ENCODE peak calls at places on chromosome 21, in five cellular contexts. S, C, H, T and G are unnamed samples.

GRCh38 chr21:26782754-26783153 is 62.5 kb downstream of the ADAMTS1 start:
- DNase-seq in S (no peak), C (no peak), H (no peak), T (no peak), G (no peak)

GRCh38 chr21:46392921-46393320 is 65.8 kb upstream of the DIP2A start:
- DNase-seq in S (no peak), C (peak), H (no peak), T (no peak), G (peak)

GRCh38 chr21:18772404-18772803 is 368.8 kb upstream of the TMPRSS15 start:
- DNase-seq in S (no peak), C (no peak), H (no peak), T (no peak), G (no peak)

GRCh38 chr21:15332572-15332971 is 267.8 kb upstream of the NRIP1 start:
- DNase-seq in S (no peak), C (no peak), H (no peak), T (no peak), G (no peak)

GRCh38 chr21:21973806-21974205 is 975.6 kb downstream of the NCAM2 start:
- DNase-seq in S (no peak), C (no peak), H (no peak), T (no peak), G (no peak)

GRCh38 chr21:44611551-44611950 is 328 bp upstream of the KRTAP10-8 start:
- DNase-seq in S (no peak), C (no peak), H (no peak), T (no peak), G (no peak)

GRCh38 chr21:45262616-45263015 is 25.1 kb downstream of the POFUT2 start:
- DNase-seq in S (peak), C (no peak), H (peak), T (no peak), G (no peak)

GRCh38 chr21:38359090-38359489 is 102.3 kb downstream of the KCNJ15 start:
- DNase-seq in S (no peak), C (no peak), H (no peak), T (no peak), G (no peak)

GRCh38 chr21:38861006-38861405 is 55.3 kb downstream of the ETS2 start:
- DNase-seq in S (peak), C (no peak), H (no peak), T (no peak), G (no peak)

GRCh38 chr21:45404726-45405270 is at the start of gene COL18A1:
- DNase-seq in S (peak), C (peak), H (peak), T (no peak), G (peak)

DNA sequence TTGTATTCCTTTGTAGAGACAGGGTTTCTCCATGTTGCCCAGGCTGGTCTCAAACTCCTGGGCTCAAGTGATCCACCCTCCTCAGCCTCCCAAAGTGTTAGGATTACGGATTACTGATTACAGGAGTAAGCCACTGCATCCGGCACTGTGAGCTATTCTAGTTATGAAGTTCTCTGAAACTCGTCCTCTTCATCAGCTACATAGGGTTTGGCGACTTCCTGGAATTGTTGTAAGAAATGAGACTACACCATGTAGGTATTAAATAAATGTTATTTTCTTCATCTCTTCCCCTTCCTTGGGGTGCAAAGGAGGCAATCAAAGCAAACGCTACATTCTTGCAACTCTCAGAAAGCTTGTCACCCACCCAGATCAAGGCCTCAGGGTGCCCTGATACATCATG is 131.2 kb upstream of the TIAM1 start:
- DNase-seq in S (no peak), C (no peak), H (no peak), T (no peak), G (no peak)
- TF ChIP-seq POLR2A in S (no peak), C (no peak), H (no peak), T (no peak), G (no peak)

GRCh38 chr21:36932417-36932816 is 34.1 kb downstream of the HLCS start:
- DNase-seq in S (no peak), C (no peak), H (no peak), T (no peak), G (no peak)

GRCh38 chr21:36927718-36928117 is 38.8 kb downstream of the HLCS start:
- DNase-seq in S (peak), C (peak), H (peak), T (peak), G (peak)

GRCh38 chr21:36928960-36929359 is 37.5 kb downstream of the HLCS start:
- DNase-seq in S (no peak), C (no peak), H (no peak), T (no peak), G (no peak)

GRCh38 chr21:36926989-36927695 is 39.3 kb downstream of the HLCS start:
- DNase-seq in S (no peak), C (no peak), H (no peak), T (no peak), G (no peak)

DNA sequence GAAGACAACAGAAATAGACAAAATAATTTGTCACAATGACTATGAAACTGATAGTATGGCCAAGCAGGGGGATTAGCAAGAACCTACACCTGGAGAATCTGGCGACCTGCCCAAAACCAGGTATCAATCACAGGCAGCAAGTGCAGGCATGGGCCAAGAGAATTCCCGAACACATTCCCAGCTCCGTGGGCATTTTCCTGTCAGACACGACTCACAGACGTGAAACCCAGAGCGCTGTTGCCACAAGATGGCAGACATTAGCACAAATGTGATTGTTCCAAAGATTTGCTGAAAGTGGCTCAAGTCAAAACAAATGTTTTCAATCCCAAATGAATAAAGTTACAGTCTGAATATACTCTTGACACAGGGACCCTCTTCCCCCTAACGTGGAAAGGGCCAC is 36.8 kb downstream of the HLCS start:
- DNase-seq in S (peak), C (peak), H (no peak), T (no peak), G (no peak)
- H3K27ac ChIP-seq in S (no peak), C (no peak), H (no peak), T (no peak), G (no peak)

DNA sequence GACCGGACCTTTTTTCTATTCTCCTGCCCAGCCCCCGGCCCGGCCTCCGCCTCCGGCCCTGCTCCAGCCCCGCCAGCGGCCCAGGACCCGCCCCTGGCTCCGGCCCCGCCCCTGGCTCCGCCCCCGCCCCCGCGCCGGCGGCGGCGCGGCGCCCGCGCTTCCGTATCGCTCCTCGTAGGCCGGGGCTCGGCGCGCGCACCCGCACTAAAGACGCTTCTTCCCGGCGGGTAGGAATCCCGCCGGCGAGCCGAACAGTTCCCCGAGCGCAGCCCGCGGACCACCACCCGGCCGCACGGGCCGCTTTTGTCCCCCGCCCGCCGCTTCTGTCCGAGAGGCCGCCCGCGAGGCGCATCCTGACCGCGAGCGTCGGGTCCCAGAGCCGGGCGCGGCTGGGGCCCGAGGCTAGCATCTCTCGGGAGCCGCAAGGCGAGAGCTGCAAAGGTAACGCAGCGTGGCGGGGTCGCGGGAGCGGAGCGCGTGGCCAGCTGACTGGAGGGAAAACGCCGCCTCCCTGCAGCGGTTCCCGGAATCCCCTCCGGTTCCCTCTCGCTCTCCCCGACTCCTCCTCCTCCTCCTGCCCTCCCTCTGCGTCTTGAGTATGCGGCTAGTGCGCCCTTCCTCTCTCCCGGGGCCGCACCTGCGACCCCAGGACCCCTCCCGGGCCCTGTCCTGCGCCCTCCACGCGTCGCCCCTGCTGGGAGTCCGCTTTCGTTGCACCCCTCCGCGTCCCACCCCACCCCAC is at the start of gene IFNAR2:
- DNase-seq in S (peak), C (peak), H (peak), T (peak), G (peak)
- TF ChIP-seq POLR2A in S (peak), C (peak), H (peak), T (peak), G (peak)

GRCh38 chr21:36807421-36808004 is 108.6 kb downstream of the SIM2 start:
- DNase-seq in S (no peak), C (no peak), H (no peak), T (no peak), G (no peak)
- H3K27ac ChIP-seq in S (no peak), C (no peak), H (no peak), T (no peak), G (no peak)

GRCh38 chr21:34526618-34527290 is 14.7 kb upstream of the KCNE1 start:
- DNase-seq in S (peak), C (peak), H (peak), T (peak), G (peak)
- TF ChIP-seq POLR2A in S (peak), C (no peak), H (peak), T (no peak), G (peak)

GRCh38 chr21:42527489-42528158 is 14.0 kb downstream of the SLC37A1 start:
- DNase-seq in S (peak), C (no peak), H (no peak), T (no peak), G (no peak)
- H3K27ac ChIP-seq in S (peak), C (peak), H (peak), T (peak), G (peak)

DNA sequence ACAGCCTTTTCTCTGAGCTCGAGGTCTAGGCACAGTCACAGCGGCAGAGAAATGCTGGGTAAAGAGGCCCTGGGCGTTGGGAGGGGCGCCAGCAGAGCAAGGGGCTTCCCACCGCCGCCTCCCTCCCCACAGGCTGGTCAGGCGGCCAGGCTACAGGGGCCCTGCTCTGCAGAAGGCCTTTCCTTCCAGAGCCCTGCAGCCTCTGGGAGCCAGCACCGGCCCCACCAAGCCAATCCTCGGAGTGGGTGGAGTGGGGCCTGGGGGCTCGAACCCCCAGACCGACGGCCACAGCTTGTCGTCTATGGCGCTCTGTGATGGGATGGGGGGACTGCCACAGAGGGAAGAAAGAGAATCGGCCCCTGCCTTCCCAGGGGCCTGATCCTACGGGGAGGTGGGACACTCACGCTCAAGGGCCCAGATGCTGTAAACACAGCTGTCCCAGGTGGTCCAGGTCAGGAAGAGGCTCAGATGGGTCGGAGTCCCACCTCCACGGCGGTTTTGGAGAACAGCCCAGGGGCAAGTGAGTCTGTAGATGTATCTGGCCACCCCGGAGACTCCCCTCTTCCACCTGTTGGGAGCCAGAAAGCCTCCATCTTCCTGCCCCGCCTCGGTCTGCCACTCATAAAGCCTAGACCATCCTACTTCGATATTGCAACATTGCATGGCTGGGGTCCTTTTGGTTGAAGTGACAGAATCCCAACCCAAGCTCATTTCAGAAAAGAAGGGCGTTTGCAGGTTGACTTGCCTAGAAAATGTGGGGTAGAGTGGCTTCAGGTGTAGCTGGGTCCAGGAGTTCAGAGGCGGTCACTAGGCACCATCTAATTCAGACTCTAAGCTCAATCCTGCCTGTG is 95.6 kb downstream of the SIK1 start:
- DNase-seq in S (no peak), C (peak), H (no peak), T (no peak), G (no peak)
- TF ChIP-seq POLR2A in S (no peak), C (no peak), H (no peak), T (no peak), G (no peak)

GRCh38 chr21:29185172-29185571 is 54.7 kb downstream of the MAP3K7CL start:
- DNase-seq in S (no peak), C (no peak), H (no peak), T (no peak), G (no peak)
- H3K27ac ChIP-seq in S (no peak), C (no peak), H (no peak), T (no peak), G (no peak)